ENCODE peak calls at places on chromosomes 16 and 17, in ten cellular contexts. V, K, R, X, L, H, G, T, N and J are unnamed samples.

GRCh38 chr16:88069397-88070168 is 118.3 kb downstream of the BANP start:
- DNase-seq in G (peak), R (no peak), L (no peak), V (no peak), X (peak), H (no peak), K (no peak), T (no peak), N (no peak), J (no peak)

GRCh38 chr16:69107311-69107962 is 2.0 kb downstream of the HAS3 start:
- DNase-seq in G (no peak), X (peak), H (no peak), R (no peak), L (no peak), N (peak), V (peak), K (peak), T (no peak), J (no peak)

GRCh38 chr17:27586203-27586701 is 44.7 kb upstream of the LGALS9 start:
- DNase-seq in R (no peak), X (no peak), L (peak), K (no peak), N (peak), G (no peak), V (no peak), H (no peak), T (no peak), J (peak)

GRCh38 chr16:69465083-69465721 is 40.8 kb downstream of the CYB5B start:
- DNase-seq in X (peak), T (no peak), G (no peak), V (no peak), K (no peak), N (no peak), R (no peak), L (no peak), H (peak), J (peak)

GRCh38 chr16:50196736-50197135 is 43.6 kb downstream of the TENT4B start:
- DNase-seq in T (no peak), K (no peak), X (no peak), G (no peak), H (no peak), N (peak), L (no peak), R (no peak), V (no peak), J (no peak)

GRCh38 chr17:32746698-32747097 is 130.2 kb downstream of the MYO1D start:
- DNase-seq in X (no peak), V (no peak), H (no peak), L (no peak), K (no peak), R (no peak), G (no peak), T (no peak), N (peak), J (no peak)

GRCh38 chr17:1298616-1299015 is 19.2 kb downstream of the TRARG1 start:
- DNase-seq in L (no peak), V (peak), T (no peak), K (no peak), R (no peak), X (no peak), N (no peak), H (no peak), G (no peak), J (no peak)

GRCh38 chr16:27237229-27238015 is 31.1 kb downstream of the NSMCE1 start:
- DNase-seq in X (no peak), T (no peak), N (no peak), R (no peak), H (peak), L (no peak), G (no peak), V (no peak), K (no peak), J (no peak)

GRCh38 chr16:30114411-30114810 is 1.1 kb upstream of the GDPD3 start:
- DNase-seq in T (no peak), R (no peak), X (no peak), G (no peak), N (no peak), K (no peak), V (no peak), L (no peak), H (no peak), J (no peak)

GRCh38 chr17:74736423-74737298 is at the start of gene RAB37:
- DNase-seq in T (peak), K (peak), X (peak), R (no peak), G (no peak), H (no peak), V (peak), L (no peak), N (peak), J (peak)

GRCh38 chr17:42878123-42878880 is 22.3 kb upstream of the G6PC1 start:
- DNase-seq in T (no peak), N (no peak), H (no peak), K (no peak), X (peak), L (no peak), V (peak), G (no peak), R (no peak), J (no peak)

GRCh38 chr17:63433746-63434591 is 12.1 kb downstream of the CYB561 start:
- DNase-seq in H (peak), R (peak), K (peak), X (peak), V (no peak), L (peak), T (peak), G (no peak), N (peak), J (peak)

GRCh38 chr17:28230011-28230410 is 89.0 kb upstream of the TMEM97 start:
- DNase-seq in R (no peak), K (no peak), G (no peak), T (no peak), X (no peak), N (no peak), L (no peak), H (peak), V (no peak), J (no peak)

GRCh38 chr16:11367483-11367906 is 22.2 kb downstream of the RMI2 start:
- DNase-seq in T (no peak), R (no peak), N (peak), H (no peak), K (no peak), V (no peak), X (peak), L (no peak), G (no peak), J (no peak)

GRCh38 chr16:56288019-56288418 is 96.7 kb downstream of the GNAO1 start:
- DNase-seq in L (no peak), N (no peak), V (no peak), H (no peak), K (no peak), X (no peak), T (no peak), G (peak), R (no peak), J (no peak)

GRCh38 chr16:53372942-53373871 is 61.1 kb upstream of the RBL2 start:
- DNase-seq in V (peak), R (no peak), K (no peak), H (no peak), T (no peak), G (no peak), L (no peak), X (peak), N (no peak), J (no peak)

GRCh38 chr17:7632492-7632894 is 2.6 kb downstream of the SHBG start:
- DNase-seq in V (peak), K (no peak), N (peak), G (no peak), H (no peak), X (peak), T (no peak), R (no peak), L (no peak), J (peak)

GRCh38 chr16:28009586-28010373 is 53.7 kb downstream of the GSG1L start:
- DNase-seq in V (no peak), N (no peak), K (no peak), G (no peak), T (no peak), H (no peak), L (no peak), R (no peak), X (no peak), J (no peak)

GRCh38 chr16:55656695-55657092 is 906 bp downstream of the SLC6A2 start:
- DNase-seq in X (no peak), H (peak), R (no peak), V (peak), G (no peak), T (no peak), L (no peak), K (no peak), N (no peak), J (peak)

GRCh38 chr17:4786516-4786915 is 352 bp upstream of the VMO1 start:
- DNase-seq in X (no peak), R (no peak), L (no peak), V (no peak), K (no peak), H (no peak), G (no peak), T (no peak), N (peak), J (no peak)

GRCh38 chr16:54812229-54812628 is 118.4 kb upstream of the IRX5 start:
- DNase-seq in R (no peak), X (no peak), K (no peak), T (no peak), V (no peak), N (peak), G (no peak), L (no peak), H (no peak), J (no peak)

GRCh38 chr17:37493249-37494027 is 3.7 kb downstream of the DUSP14 start:
- DNase-seq in X (no peak), K (no peak), V (no peak), T (no peak), H (no peak), N (peak), G (no peak), L (peak), R (no peak), J (no peak)

GRCh38 chr16:18803569-18804462 is 2.5 kb upstream of the ARL6IP1 start:
- DNase-seq in V (no peak), H (no peak), T (no peak), K (no peak), N (peak), G (no peak), L (no peak), X (no peak), R (no peak), J (no peak)

GRCh38 chr16:67017810-67018488 is 11.0 kb upstream of the CBFB start:
- DNase-seq in V (peak), H (peak), L (peak), G (peak), N (peak), T (no peak), K (peak), R (no peak), X (peak), J (peak)

GRCh38 chr17:41131979-41132378 is 8.0 kb upstream of the KRTAP4-12 start:
- DNase-seq in L (no peak), X (no peak), H (no peak), R (no peak), N (peak), K (no peak), T (no peak), G (no peak), V (no peak), J (no peak)

GRCh38 chr16:19861811-19862327 is 22.8 kb downstream of the GPRC5B start:
- DNase-seq in R (no peak), N (no peak), L (no peak), H (no peak), K (no peak), T (no peak), G (peak), X (no peak), V (peak), J (no peak)

GRCh38 chr17:17497845-17498520 is 1.8 kb upstream of the RASD1 start:
- DNase-seq in L (no peak), X (no peak), T (no peak), V (no peak), H (no peak), G (peak), R (no peak), K (peak), N (no peak), J (no peak)

GRCh38 chr16:626787-627457 is 3.9 kb upstream of the WFIKKN1 start:
- DNase-seq in X (no peak), V (no peak), T (no peak), R (no peak), L (peak), H (peak), G (peak), K (peak), N (peak), J (peak)

GRCh38 chr16:85665929-85666328 is 22.8 kb downstream of the GINS2 start:
- DNase-seq in T (no peak), L (no peak), N (no peak), H (no peak), R (no peak), X (no peak), K (no peak), V (no peak), G (no peak), J (no peak)

GRCh38 chr17:2369551-2370210 is 31.2 kb downstream of the MNT start:
- DNase-seq in N (no peak), G (no peak), R (no peak), T (no peak), L (no peak), H (no peak), K (no peak), X (no peak), V (peak), J (peak)

GRCh38 chr16:78740269-78740668 is 640.8 kb downstream of the WWOX start:
- DNase-seq in L (no peak), K (no peak), V (no peak), H (no peak), X (no peak), R (no peak), N (no peak), G (no peak), T (no peak), J (no peak)

GRCh38 chr17:27573971-27574525 is 56.9 kb upstream of the LGALS9 start:
- DNase-seq in V (no peak), T (no peak), N (peak), K (no peak), G (no peak), R (no peak), X (no peak), H (no peak), L (no peak), J (no peak)

GRCh38 chr17:65627892-65628622 is 66.6 kb upstream of the AXIN2 start:
- DNase-seq in N (peak), X (peak), T (no peak), K (peak), H (peak), R (no peak), G (no peak), V (no peak), L (peak), J (no peak)

GRCh38 chr16:68445458-68445857 is 2.9 kb downstream of the SMPD3 start:
- DNase-seq in N (peak), T (no peak), X (peak), V (peak), G (no peak), H (no peak), L (no peak), R (no peak), K (no peak), J (peak)

GRCh38 chr17:60524463-60525346 is 1.3 kb downstream of the APPBP2 start:
- DNase-seq in N (peak), V (no peak), G (no peak), K (no peak), X (no peak), T (no peak), H (no peak), R (peak), L (no peak), J (no peak)

DNA sequence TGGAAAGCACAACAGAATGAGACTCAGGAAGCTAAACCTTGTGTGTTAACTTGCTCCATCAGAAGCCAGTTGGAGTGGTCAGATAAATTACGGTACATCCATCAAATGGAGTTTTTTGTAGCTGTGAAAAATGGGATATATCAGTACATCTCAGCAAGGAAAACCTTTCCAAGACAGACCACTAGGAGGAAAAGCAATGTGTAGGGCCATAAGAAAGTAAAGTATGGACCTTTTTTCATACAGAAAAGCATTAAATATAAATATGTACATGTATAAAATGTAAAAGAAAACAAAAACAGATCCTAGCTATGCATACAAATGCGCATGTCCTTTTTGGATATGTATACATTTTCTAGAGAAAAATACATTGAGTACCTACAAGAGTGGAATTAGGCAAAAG is 403.9 kb upstream of the CDH11 start:
- DNase-seq in H (no peak), L (no peak), X (no peak), R (no peak), T (no peak), V (no peak), K (no peak), N (no peak), G (no peak), J (no peak)
- TF ChIP-seq CTCF in H (no peak), L (no peak), X (no peak), R (no peak), T (no peak), V (no peak), K (no peak), N (no peak), G (no peak), J (no peak)

GRCh38 chr16:1953734-1954133 is 755 bp downstream of the RPL3L start:
- DNase-seq in T (no peak), L (no peak), H (no peak), K (no peak), V (no peak), R (no peak), G (no peak), N (no peak), X (no peak), J (no peak)
- TF ChIP-seq CTCF in T (no peak), L (no peak), H (no peak), K (no peak), V (no peak), R (no peak), G (no peak), N (no peak), X (no peak), J (no peak)

GRCh38 chr17:49698005-49698404 is 9.8 kb downstream of the SLC35B1 start:
- DNase-seq in L (no peak), R (no peak), V (no peak), G (no peak), N (no peak), X (no peak), T (no peak), K (no peak), H (no peak), J (no peak)
- TF ChIP-seq CTCF in L (no peak), R (no peak), V (no peak), G (no peak), N (no peak), X (no peak), T (no peak), K (no peak), H (no peak), J (no peak)

DNA sequence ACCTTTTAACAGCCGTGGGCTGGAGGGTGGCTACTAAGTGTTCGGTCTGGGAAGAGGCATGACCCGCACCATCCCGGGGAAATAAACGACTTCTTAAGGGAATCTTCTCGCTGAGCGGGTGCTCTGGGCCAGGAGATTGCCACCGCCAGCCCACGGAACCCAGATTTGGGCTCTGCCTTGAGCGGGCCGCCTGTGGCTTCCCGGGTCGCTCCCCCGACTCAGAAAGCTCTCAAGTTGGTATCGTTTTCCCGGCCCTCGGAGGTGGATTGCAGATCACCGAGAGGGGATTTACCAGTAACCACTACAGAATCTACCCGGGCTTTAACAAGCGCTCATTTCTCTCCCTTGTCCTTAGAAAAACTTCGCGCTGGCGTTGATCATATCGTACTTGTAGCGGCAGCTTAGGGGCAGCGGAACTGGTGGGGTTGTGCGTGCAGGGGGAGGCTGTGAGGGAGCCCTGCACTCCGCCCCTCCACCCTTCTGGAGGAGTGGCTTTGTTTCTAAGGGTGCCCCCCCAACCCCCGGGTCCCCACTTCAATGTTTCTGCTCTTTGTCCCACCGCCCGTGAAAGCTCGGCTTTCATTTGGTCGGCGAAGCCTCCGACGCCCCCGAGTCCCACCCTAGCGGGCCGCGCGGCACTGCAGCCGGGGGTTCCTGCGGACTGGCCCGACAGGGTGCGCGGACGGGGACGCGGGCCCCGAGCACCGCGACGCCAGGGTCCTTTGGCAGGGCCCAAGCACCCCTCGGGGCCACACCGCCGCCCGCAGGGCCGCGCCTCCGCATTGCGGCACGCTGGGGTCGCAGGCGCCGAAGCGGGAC is 3.6 kb upstream of the CBX4 start:
- DNase-seq in X (peak), R (no peak), K (no peak), T (no peak), N (no peak), L (no peak), H (no peak), G (no peak), V (peak), J (no peak)
- TF ChIP-seq CTCF in X (no peak), R (no peak), K (no peak), T (peak), N (no peak), L (no peak), H (no peak), G (no peak), V (no peak), J (no peak)

DNA sequence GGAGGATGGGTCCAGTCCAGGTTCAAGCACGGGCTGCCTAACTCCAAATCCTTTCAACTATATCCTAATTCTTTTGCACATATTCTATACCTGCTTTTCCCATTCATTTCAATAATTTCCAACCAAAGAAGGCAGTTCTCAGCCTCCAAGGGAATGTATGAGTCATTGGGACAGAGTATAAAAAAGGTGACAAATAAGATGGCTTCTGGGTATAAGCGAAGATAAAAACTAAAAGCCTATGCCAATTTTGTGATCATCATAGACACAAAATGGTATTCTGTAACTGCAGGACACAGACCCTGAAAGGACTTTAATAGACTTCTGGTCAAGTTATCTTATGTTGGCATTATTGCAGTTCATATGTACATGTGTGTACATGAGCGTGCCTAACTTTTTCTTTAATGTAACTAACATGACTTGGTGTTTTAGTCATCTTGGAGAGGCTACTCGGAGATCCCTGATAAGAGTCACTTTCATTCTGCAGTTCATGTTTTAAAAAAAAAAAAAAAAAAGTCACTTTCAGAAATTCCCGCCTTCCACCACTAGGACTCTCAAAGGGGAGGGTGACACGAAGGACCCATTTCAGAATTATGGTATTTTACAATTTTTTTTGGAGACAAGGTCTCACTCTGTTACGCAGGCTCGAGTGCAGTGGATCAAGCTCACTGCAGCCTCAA is 17.3 kb downstream of the COG1 start:
- DNase-seq in G (no peak), T (no peak), H (no peak), V (no peak), K (no peak), L (no peak), X (no peak), N (no peak), R (no peak), J (no peak)
- TF ChIP-seq CTCF in G (no peak), T (peak), H (no peak), V (peak), K (peak), L (peak), X (peak), N (peak), R (no peak), J (peak)

DNA sequence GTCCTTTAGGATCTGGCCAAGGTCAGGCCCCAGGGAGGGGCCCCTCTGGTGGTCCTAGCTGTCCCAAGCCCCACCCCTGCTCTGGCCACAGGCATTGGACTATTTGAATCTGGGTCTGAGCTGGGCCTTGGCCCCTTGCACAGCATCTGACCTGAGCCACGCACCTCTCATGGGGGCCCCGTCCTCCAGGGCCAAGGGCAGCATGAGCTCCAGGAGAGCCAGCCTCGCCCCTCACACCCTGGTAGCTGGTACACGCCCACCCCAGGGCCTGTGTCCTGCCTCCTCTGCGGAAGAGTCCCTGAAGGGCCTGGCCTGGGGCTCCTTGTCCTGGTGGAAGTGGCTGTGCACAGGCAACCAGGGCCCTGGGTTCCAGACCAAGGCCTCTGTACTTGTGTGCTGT is 23.8 kb downstream of the ENDOV start:
- DNase-seq in V (no peak), T (no peak), G (no peak), R (no peak), L (no peak), K (no peak), N (no peak), H (no peak), X (no peak), J (no peak)
- TF ChIP-seq CTCF in V (no peak), T (no peak), G (no peak), R (no peak), L (no peak), K (no peak), N (no peak), H (no peak), X (no peak), J (no peak)